ENCODE peak calls at places on chromosomes 16 and 17, in nine cellular contexts. S, T, F, D, B, R, V, W and O are unnamed samples.

GRCh38 chr17:58277107-58277506 is 3.6 kb downstream of the MPO start:
- DNase-seq in S (peak; percentile 9), T (peak; percentile 41), F (no peak), D (no peak), B (no peak), R (no peak), V (no peak), W (no peak), O (no peak)

GRCh38 chr17:9234404-9234945 is 213.2 kb downstream of the NTN1 start:
- DNase-seq in S (no peak), T (no peak), F (no peak), D (no peak), B (no peak), R (no peak), V (no peak), W (no peak), O (no peak)

GRCh38 chr17:59223813-59224212 is 3.5 kb downstream of the GDPD1 start:
- DNase-seq in S (no peak), T (no peak), F (no peak), D (no peak), B (no peak), R (no peak), V (no peak), W (no peak), O (no peak)

GRCh38 chr17:50168319-50168718 is 2.5 kb downstream of the SGCA start:
- DNase-seq in S (no peak), T (no peak), F (no peak), D (no peak), B (no peak), R (no peak), V (no peak), W (no peak), O (no peak)

GRCh38 chr16:75916431-75916830 is 190.1 kb upstream of the CPHXL start:
- DNase-seq in S (no peak), T (no peak), F (no peak), D (no peak), B (no peak), R (no peak), V (no peak), W (no peak), O (no peak)

GRCh38 chr17:78026381-78026780 is 67.9 kb downstream of the TNRC6C start:
- DNase-seq in S (no peak), T (no peak), F (no peak), D (no peak), B (no peak), R (no peak), V (no peak), W (no peak), O (no peak)

GRCh38 chr17:13500947-13501346 is 100.8 kb downstream of the HS3ST3A1 start:
- DNase-seq in S (no peak), T (no peak), F (no peak), D (no peak), B (no peak), R (no peak), V (no peak), W (no peak), O (no peak)

GRCh38 chr17:75920045-75920560 is 15.4 kb upstream of the MRPL38 start:
- DNase-seq in S (no peak), T (no peak), F (no peak), D (no peak), B (no peak), R (no peak), V (no peak), W (no peak), O (no peak)

GRCh38 chr17:37089998-37090397 is 141.2 kb downstream of the AATF start:
- DNase-seq in S (no peak), T (no peak), F (no peak), D (no peak), B (no peak), R (peak; percentile 41), V (no peak), W (no peak), O (no peak)

GRCh38 chr16:62280556-62280955 is 244.3 kb upstream of the CDH8 start:
- DNase-seq in S (no peak), T (no peak), F (no peak), D (no peak), B (no peak), R (no peak), V (no peak), W (no peak), O (no peak)

GRCh38 chr17:21228111-21228510 is 14.2 kb upstream of the TMEM11 start:
- DNase-seq in S (no peak), T (no peak), F (no peak), D (no peak), B (no peak), R (no peak), V (no peak), W (no peak), O (no peak)

GRCh38 chr16:61131447-61131846 is 904.8 kb downstream of the CDH8 start:
- DNase-seq in S (no peak), T (no peak), F (no peak), D (no peak), B (no peak), R (no peak), V (no peak), W (no peak), O (no peak)

GRCh38 chr16:15686287-15686686 is 36.2 kb downstream of the NDE1 start:
- DNase-seq in S (no peak), T (no peak), F (no peak), D (no peak), B (no peak), R (no peak), V (no peak), W (no peak), O (no peak)

GRCh38 chr17:77475012-77475976 is 334.5 kb downstream of the SEC14L1 start:
- DNase-seq in S (peak; percentile 26), T (no peak), F (no peak), D (no peak), B (no peak), R (peak; percentile 60), V (no peak), W (peak; percentile 44), O (peak; percentile 95)

GRCh38 chr17:79755591-79755990 is 22.4 kb upstream of the CBX2 start:
- DNase-seq in S (no peak), T (no peak), F (no peak), D (no peak), B (no peak), R (no peak), V (no peak), W (no peak), O (no peak)

GRCh38 chr17:39150795-39151679 is at the start of gene PLXDC1:
- DNase-seq in S (no peak), T (no peak), F (no peak), D (no peak), B (no peak), R (no peak), V (no peak), W (no peak), O (no peak)